ENCODE peak calls at places on chromosomes 3 and 15, in six cellular contexts. D is astrocyte; W is NCI-H187; M is aorta; Z is activated T-cell treated with anti-CD3 and anti-CD28 coated beads for 1 hour; C is stimulated activated CD4-positive, alpha-beta T cell treated with anti-CD3 and anti-CD28 coated beads, Interleukin-4, amount 100 ng/mL, for 4 hours. X is an unnamed sample.

GRCh38 chr3:117246771-117247555 is 537.4 kb downstream of the TUSC7 start:
- DNase-seq in D (no peak), Z (no peak), W (no peak), M (no peak), C (no peak), X (no peak)

GRCh38 chr3:23662079-23662617 is 143.6 kb upstream of the UBE2E1 start:
- DNase-seq in W (no peak), Z (no peak), M (no peak), C (no peak), D (no peak), X (no peak)

GRCh38 chr15:77753238-77753873 is 120.6 kb upstream of the LINGO1 start:
- DNase-seq in M (no peak), C (no peak), Z (no peak), W (no peak), D (no peak), X (no peak)

GRCh38 chr3:146625117-146625775 is 20.1 kb upstream of the PLSCR5 start:
- DNase-seq in C (no peak), Z (no peak), W (no peak), D (no peak), M (no peak), X (no peak)

GRCh38 chr15:75904241-75904631 is 558 bp downstream of the FBXO22 start:
- DNase-seq in Z (no peak), C (peak), W (no peak), M (peak), D (peak), X (peak)

GRCh38 chr15:73240864-73241499 is 127.8 kb downstream of the HCN4 start:
- DNase-seq in Z (peak), C (peak), M (peak), W (peak), D (peak), X (no peak)

GRCh38 chr3:157313186-157313585 is 123.5 kb upstream of the PTX3 start:
- DNase-seq in W (no peak), M (no peak), Z (no peak), D (no peak), C (no peak), X (no peak)

GRCh38 chr3:170355738-170356595 is 1.5 kb upstream of the SKIL start:
- DNase-seq in D (peak), W (no peak), Z (no peak), M (peak), C (no peak), X (peak)

GRCh38 chr3:28050895-28051294 is 190.5 kb upstream of the CMC1 start:
- DNase-seq in C (peak), M (no peak), Z (no peak), D (peak), W (no peak), X (no peak)

GRCh38 chr15:96325579-96326331 is 4.7 kb upstream of the NR2F2 start:
- DNase-seq in Z (no peak), C (no peak), D (peak), M (no peak), W (no peak), X (no peak)

GRCh38 chr3:36405193-36405592 is 24.9 kb downstream of the STAC start:
- DNase-seq in Z (no peak), M (no peak), C (no peak), D (peak), W (no peak), X (no peak)

GRCh38 chr3:188126271-188126670 is 27.7 kb upstream of the LPP start:
- DNase-seq in W (no peak), Z (no peak), D (peak), C (no peak), M (no peak), X (no peak)

GRCh38 chr15:85141601-85142185 is 160.0 kb downstream of the PDE8A start:
- DNase-seq in D (peak), W (no peak), Z (no peak), M (no peak), C (no peak), X (no peak)